ENCODE peak calls at places on chromosomes 11 and 22, in eight cellular contexts. M is AG08396; D is activated effector memory CD4-positive, alpha-beta T cell treated with anti-CD3 and anti-CD28 coated beads, Interleukin-2, amount 50 U/mL, for 16 hours; V is AG09309; Y is stimulated activated CD4-positive, alpha-beta T cell treated with anti-CD3 and anti-CD28 coated beads, Interleukin-1b, Interleukin-23, amount 100 ng/mL, for 1 hour; O is keratinocyte; K is CD8-positive, alpha-beta memory T cell; U is posterior vena cava. G is an unnamed sample.

GRCh38 chr11:130585545-130585944 is 137.1 kb downstream of the ADAMTS15 start:
- DNase-seq in K (no peak), V (no peak), Y (no peak), O (no peak), D (no peak), U (peak), M (no peak), G (no peak)

GRCh38 chr22:45235101-45235777 is 5.5 kb downstream of the KIAA0930 start:
- DNase-seq in K (no peak), D (no peak), U (no peak), O (no peak), Y (no peak), V (no peak), M (no peak), G (no peak)

GRCh38 chr11:96905084-96905641 is 515.4 kb downstream of the JRKL start:
- DNase-seq in D (no peak), K (no peak), O (no peak), M (no peak), Y (no peak), U (no peak), V (no peak), G (no peak)

GRCh38 chr11:107218123-107219084 is 200.1 kb upstream of the GUCY1A2 start:
- DNase-seq in U (no peak), M (no peak), O (no peak), K (no peak), Y (no peak), V (no peak), D (no peak), G (no peak)

GRCh38 chr22:26800858-26801257 is 143.5 kb downstream of the MIAT start:
- DNase-seq in M (peak), V (no peak), O (no peak), Y (no peak), D (no peak), K (no peak), U (no peak), G (no peak)

GRCh38 chr22:25495286-25495685 is 69.2 kb upstream of the GRK3 start:
- DNase-seq in V (no peak), M (no peak), O (no peak), Y (no peak), D (no peak), U (no peak), K (no peak), G (no peak)

GRCh38 chr11:9280655-9281301 is 15.6 kb upstream of the DENND5A start:
- DNase-seq in Y (no peak), O (no peak), M (no peak), K (peak), U (no peak), D (peak), V (no peak), G (no peak)

GRCh38 chr11:109939176-109939810 is 153.9 kb upstream of the ZC3H12C start:
- DNase-seq in V (peak), K (no peak), O (peak), M (peak), U (no peak), D (no peak), Y (no peak), G (no peak)

GRCh38 chr11:95371147-95371546 is 140.1 kb upstream of the SESN3 start:
- DNase-seq in D (no peak), Y (no peak), V (no peak), O (no peak), K (no peak), U (no peak), M (no peak), G (no peak)

GRCh38 chr22:25066861-25067435 is 114.4 kb downstream of the KIAA1671 start:
- DNase-seq in Y (no peak), U (peak), O (no peak), K (no peak), M (no peak), V (no peak), D (no peak), G (no peak)

GRCh38 chr11:77705195-77705876 is 67.7 kb upstream of the CLNS1A start:
- DNase-seq in V (no peak), M (peak), O (peak), K (no peak), U (no peak), Y (no peak), D (no peak), G (no peak)

GRCh38 chr11:122983438-122984185 is 2.0 kb upstream of the BSX start:
- DNase-seq in D (no peak), Y (no peak), K (no peak), O (no peak), U (no peak), V (no peak), M (no peak), G (no peak)

GRCh38 chr11:125345706-125346561 is 150.1 kb downstream of the FEZ1 start:
- DNase-seq in U (peak), K (peak), M (peak), D (peak), V (peak), O (no peak), Y (no peak), G (peak)

GRCh38 chr11:83349371-83349770 is 63.2 kb upstream of the CCDC90B start:
- DNase-seq in U (no peak), D (no peak), M (no peak), V (no peak), O (no peak), K (no peak), Y (no peak), G (no peak)

GRCh38 chr11:65627202-65627601 is 10.7 kb upstream of the SIPA1 start:
- DNase-seq in V (no peak), M (no peak), O (no peak), D (no peak), Y (no peak), K (no peak), U (no peak), G (no peak)

GRCh38 chr22:37190262-37190780 is 2.3 kb upstream of the C1QTNF6 start:
- DNase-seq in M (no peak), D (no peak), U (no peak), K (no peak), O (no peak), Y (no peak), V (no peak), G (no peak)

GRCh38 chr11:105215528-105215927 is 76.0 kb upstream of the CARD18 start:
- DNase-seq in U (no peak), D (no peak), V (no peak), Y (no peak), K (no peak), O (no peak), M (no peak), G (no peak)

GRCh38 chr11:60912223-60912850 is 1.6 kb upstream of the TMEM109 start:
- DNase-seq in M (no peak), O (no peak), K (peak), U (no peak), D (peak), V (no peak), Y (no peak), G (no peak)

GRCh38 chr11:132158696-132159095 is 788.3 kb downstream of the NTM start:
- DNase-seq in U (no peak), K (no peak), M (peak), Y (no peak), D (no peak), O (no peak), V (no peak), G (no peak)

GRCh38 chr11:106625566-106625965 is 392.7 kb downstream of the GUCY1A2 start:
- DNase-seq in D (no peak), O (no peak), K (no peak), U (no peak), Y (no peak), V (no peak), M (no peak), G (no peak)

GRCh38 chr11:31874631-31875191 is 63.6 kb upstream of the PAX6 start:
- DNase-seq in D (no peak), O (no peak), Y (no peak), K (no peak), V (no peak), M (no peak), U (no peak), G (no peak)

GRCh38 chr22:38172489-38173155 is 9.0 kb downstream of the PLA2G6 start:
- DNase-seq in M (no peak), O (no peak), Y (no peak), K (peak), D (no peak), V (no peak), U (peak), G (peak)

GRCh38 chr11:129141748-129142475 is 50.2 kb downstream of the ARHGAP32 start:
- DNase-seq in U (no peak), K (no peak), D (no peak), O (no peak), Y (no peak), V (no peak), M (no peak), G (no peak)

GRCh38 chr11:6703247-6704063 is 20.3 kb upstream of the MRPL17 start:
- DNase-seq in K (peak), U (no peak), D (no peak), Y (no peak), O (no peak), V (peak), M (peak), G (no peak)

GRCh38 chr22:40452730-40453487 is 82.5 kb downstream of the SGSM3 start:
- DNase-seq in M (no peak), D (no peak), K (peak), V (no peak), U (no peak), Y (no peak), O (no peak), G (no peak)

GRCh38 chr11:34629711-34630110 is 8.8 kb downstream of the EHF start:
- DNase-seq in U (no peak), V (no peak), K (no peak), O (no peak), M (no peak), Y (no peak), D (no peak), G (no peak)

GRCh38 chr11:32861850-32862577 is 30.6 kb upstream of the QSER1 start:
- DNase-seq in O (no peak), K (no peak), V (no peak), D (no peak), M (no peak), Y (no peak), U (no peak), G (no peak)

GRCh38 chr11:20088368-20089260 is 71.7 kb downstream of the DBX1 start:
- DNase-seq in K (no peak), M (no peak), U (no peak), Y (no peak), D (no peak), V (no peak), O (no peak), G (no peak)

GRCh38 chr11:11265994-11266606 is 87.0 kb downstream of the CSNK2A3 start:
- DNase-seq in V (no peak), O (no peak), M (peak), U (no peak), K (peak), Y (peak), D (peak), G (peak)

GRCh38 chr22:37633693-37634504 is 5.6 kb upstream of the SH3BP1 start:
- DNase-seq in V (peak), M (peak), Y (no peak), K (peak), D (peak), U (peak), O (no peak), G (peak)

GRCh38 chr11:73156686-73157085 is 14.6 kb upstream of the FCHSD2 start:
- DNase-seq in O (no peak), V (no peak), M (no peak), K (no peak), Y (no peak), U (peak), D (peak), G (no peak)

G was measured in upper lobe of right lung.